ENCODE peak calls at places on chromosomes 13 and 19, in six cellular contexts. C is endodermal cell; V is upper lobe of left lung; H is transverse colon; B is stomach; Y is CD8-positive, alpha-beta T cell. Z is an unnamed sample. For H3K36me3, the result is how much of the 10 kb centered on the place peaks cover.

GRCh38 chr19:33054623-33055022 is 10.1 kb downstream of the RHPN2 start:
- DNase-seq in C (no peak), V (no peak), H (peak), B (peak), Y (no peak), Z (no peak)

GRCh38 chr13:63433546-63434150 is 2018.0 kb upstream of the PCDH20 start:
- DNase-seq in C (no peak), V (no peak), H (no peak), B (no peak), Y (no peak), Z (no peak)

GRCh38 chr19:38734426-38735256 is 9.6 kb downstream of the CAPN12 start:
- DNase-seq in C (peak), V (peak), H (peak), B (peak), Y (no peak), Z (no peak)

GRCh38 chr19:50661087-50661486 is 11.8 kb downstream of the C19orf81 start:
- DNase-seq in C (no peak), V (no peak), H (no peak), B (no peak), Y (no peak), Z (no peak)

GRCh38 chr19:12867120-12868099 is 13.8 kb downstream of the DNASE2 start:
- DNase-seq in C (peak), V (peak), H (peak), B (peak), Y (peak), Z (peak)

GRCh38 chr13:112686364-112686763 is 3.5 kb upstream of the ATP11A start:
- DNase-seq in C (peak), V (peak), H (no peak), B (no peak), Y (no peak), Z (no peak)

GRCh38 chr13:48456546-48456945 is 43.6 kb upstream of the LPAR6 start:
- DNase-seq in C (no peak), V (no peak), H (no peak), B (no peak), Y (no peak), Z (no peak)

GRCh38 chr13:72804301-72804700 is 22.4 kb downstream of the PIBF1 start:
- DNase-seq in C (peak), V (no peak), H (no peak), B (no peak), Y (no peak), Z (no peak)

GRCh38 chr13:20828540-20829364 is 55.0 kb upstream of the EEF1AKMT1 start:
- DNase-seq in C (no peak), V (no peak), H (peak), B (no peak), Y (no peak), Z (no peak)

GRCh38 chr13:23870356-23871146 is 18.6 kb downstream of the MIPEP start:
- DNase-seq in C (no peak), V (no peak), H (no peak), B (no peak), Y (no peak), Z (no peak)

GRCh38 chr13:85632526-85633215 is 166.5 kb downstream of the SLITRK6 start:
- DNase-seq in C (no peak), V (no peak), H (no peak), B (no peak), Y (no peak), Z (no peak)

GRCh38 chr13:66886248-66886647 is 343.9 kb downstream of the PCDH9 start:
- DNase-seq in C (no peak), V (no peak), H (no peak), B (no peak), Y (no peak), Z (no peak)

GRCh38 chr19:13814550-13814949 is 19.3 kb downstream of the ZSWIM4 start:
- DNase-seq in C (peak), V (no peak), H (no peak), B (no peak), Y (no peak), Z (no peak)

GRCh38 chr13:77507931-77508776 is 27.4 kb upstream of the SCEL start:
- DNase-seq in C (no peak), V (no peak), H (no peak), B (no peak), Y (no peak), Z (no peak)

GRCh38 chr13:73914119-73914518 is 220.1 kb downstream of the KLF12 start:
- DNase-seq in C (no peak), V (no peak), H (no peak), B (no peak), Y (no peak), Z (no peak)

GRCh38 chr13:104008571-104009435 is 942.6 kb upstream of the SLC10A2 start:
- DNase-seq in C (no peak), V (no peak), H (no peak), B (no peak), Y (no peak), Z (no peak)

GRCh38 chr13:88908896-88909535 is 1237.8 kb downstream of the SLITRK5 start:
- DNase-seq in C (no peak), V (no peak), H (no peak), B (no peak), Y (no peak), Z (no peak)

GRCh38 chr19:40519352-40520322 is 52.8 kb downstream of the SPTBN4 start:
- DNase-seq in C (peak), V (peak), H (no peak), B (peak), Y (no peak), Z (no peak)

GRCh38 chr13:52827839-52828238 is 20.6 kb downstream of the PCDH8 start:
- DNase-seq in C (peak), V (no peak), H (no peak), B (no peak), Y (no peak), Z (no peak)

GRCh38 chr13:75879656-75880055 is 243.5 kb downstream of the LMO7 start:
- DNase-seq in C (no peak), V (no peak), H (no peak), B (no peak), Y (no peak), Z (no peak)

GRCh38 chr19:6065685-6066365 is 44.5 kb downstream of the RFX2 start:
- DNase-seq in C (peak), V (peak), H (peak), B (no peak), Y (no peak), Z (peak)

GRCh38 chr13:39037410-39037879 is 444 bp downstream of the PROSER1 start:
- DNase-seq in C (no peak), V (no peak), H (no peak), B (no peak), Y (no peak), Z (no peak)

GRCh38 chr13:49560270-49561063 is 24.9 kb downstream of the RCBTB1 start:
- DNase-seq in C (peak), V (peak), H (peak), B (peak), Y (no peak), Z (no peak)

GRCh38 chr19:5228932-5229777 is 111.5 kb downstream of the PTPRS start:
- DNase-seq in C (no peak), V (no peak), H (no peak), B (no peak), Y (no peak), Z (no peak)

GRCh38 chr13:80180745-80181144 is 160.2 kb downstream of the SPRY2 start:
- DNase-seq in C (no peak), V (no peak), H (no peak), B (no peak), Y (no peak), Z (no peak)

GRCh38 chr19:48696353-48697010 is 711 bp downstream of the FUT2 start:
- DNase-seq in C (peak), V (no peak), H (peak), B (peak), Y (no peak), Z (no peak)
- H3K4me3 ChIP-seq in C (peak), V (peak), H (peak), B (peak), Y (no peak), Z (peak)

DNA sequence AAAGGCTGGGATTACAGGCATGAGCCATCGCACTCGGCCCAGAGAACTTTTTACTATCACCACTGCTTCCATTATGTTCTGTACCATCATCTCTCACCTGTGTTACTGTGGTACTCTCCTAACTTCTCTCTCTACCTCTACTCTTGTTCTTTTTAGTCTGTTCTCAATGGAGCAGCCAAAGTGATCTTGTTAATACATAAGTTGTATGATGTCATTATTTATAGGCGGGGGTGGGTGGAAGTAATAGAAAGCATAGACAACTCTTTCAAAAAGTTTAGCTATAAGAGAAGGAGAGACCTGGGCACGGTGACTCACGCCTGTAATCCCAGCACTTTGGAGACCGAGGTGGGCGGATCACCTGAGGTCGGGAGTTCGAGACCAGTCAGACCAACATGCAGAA is 3.0 kb downstream of the ZNF570 start:
- DNase-seq in C (no peak), V (no peak), H (no peak), B (no peak), Y (no peak), Z (no peak)
- H3K27ac ChIP-seq in C (no peak), V (no peak), H (no peak), B (no peak), Y (no peak), Z (no peak)

DNA sequence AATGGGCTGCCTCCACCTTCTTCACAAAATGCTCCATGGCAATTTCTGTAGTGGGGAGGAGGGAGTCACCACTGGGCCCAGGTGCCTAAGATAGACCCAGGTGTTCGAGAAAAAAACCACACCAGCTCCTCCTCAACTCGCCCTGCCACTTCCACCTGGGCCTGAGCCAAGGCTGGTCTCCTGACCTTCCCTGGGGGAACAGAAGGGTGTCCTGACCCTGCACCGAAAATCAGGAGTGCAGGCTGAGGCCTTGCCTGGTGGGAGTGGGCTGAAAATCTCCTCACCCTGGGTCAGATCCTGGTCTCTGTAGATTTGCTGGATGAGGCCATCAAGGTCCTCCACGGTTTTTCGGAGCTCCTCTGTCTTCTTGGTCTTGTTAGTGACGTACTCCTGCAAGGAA is 17.6 kb upstream of the AKAP8 start:
- DNase-seq in C (peak), V (no peak), H (no peak), B (no peak), Y (no peak), Z (no peak)
- H3K36me3 ChIP-seq in C (half or more), V (under half), H (half or more), B (half or more), Y (half or more), Z (half or more)

GRCh38 chr19:48989701-48990291 is 3.3 kb downstream of the GYS1 start:
- DNase-seq in C (no peak), V (no peak), H (no peak), B (no peak), Y (no peak), Z (peak)

GRCh38 chr19:48992571-48993174 is 436 bp downstream of the GYS1 start:
- DNase-seq in C (no peak), V (peak), H (no peak), B (no peak), Y (no peak), Z (no peak)

GRCh38 chr19:48990400-48990799 is 2.7 kb downstream of the GYS1 start:
- DNase-seq in C (no peak), V (no peak), H (no peak), B (no peak), Y (no peak), Z (no peak)

GRCh38 chr19:48991823-48992570 is 1.1 kb downstream of the GYS1 start:
- DNase-seq in C (peak), V (peak), H (peak), B (peak), Y (no peak), Z (peak)

GRCh38 chr19:48991011-48991609 is 2.0 kb downstream of the GYS1 start:
- DNase-seq in C (no peak), V (no peak), H (no peak), B (no peak), Y (no peak), Z (no peak)
- H3K4me3 ChIP-seq in C (peak), V (no peak), H (no peak), B (peak), Y (no peak), Z (peak)